ENCODE peak calls at places on chromosomes 2 and 18, in ten cellular contexts. X, V, J, Q, T, U, Y, M, N and D are unnamed samples.

GRCh38 chr2:57954020-57954419 is 92.6 kb upstream of the VRK2 start:
- DNase-seq in J (no peak), N (no peak), Q (no peak), X (no peak), M (no peak), Y (no peak), T (no peak), U (no peak), V (no peak), D (no peak)

GRCh38 chr2:216773072-216773471 is 77.7 kb upstream of the IGFBP5 start:
- DNase-seq in J (no peak), N (no peak), U (no peak), Q (no peak), M (no peak), V (peak; percentile 77), Y (no peak), T (no peak), X (no peak), D (no peak)

GRCh38 chr18:57443716-57444115 is 8.5 kb downstream of the ONECUT2 start:
- DNase-seq in X (no peak), T (no peak), Q (no peak), Y (no peak), M (no peak), J (no peak), V (no peak), U (no peak), N (no peak), D (no peak)

GRCh38 chr2:216081012-216081411 is 597 bp downstream of the PECR start:
- DNase-seq in M (no peak), N (no peak), T (no peak), J (no peak), Y (no peak), U (no peak), V (no peak), Q (no peak), X (no peak), D (no peak)

GRCh38 chr2:28134262-28134812 is 243.8 kb downstream of the BABAM2 start:
- DNase-seq in J (no peak), U (no peak), X (no peak), T (peak; percentile 68), V (no peak), Q (no peak), Y (no peak), N (no peak), M (no peak), D (peak; percentile 81)

GRCh38 chr2:96940026-96940601 is 46.3 kb downstream of the FAM178B start:
- DNase-seq in M (no peak), Y (no peak), U (no peak), Q (no peak), N (no peak), X (no peak), J (no peak), T (no peak), V (no peak), D (no peak)

GRCh38 chr18:78902795-78903435 is 76.7 kb upstream of the SALL3 start:
- DNase-seq in X (no peak), Y (no peak), T (no peak), N (no peak), Q (peak; percentile 33), V (no peak), M (no peak), U (no peak), J (no peak), D (no peak)

GRCh38 chr18:49340446-49340845 is 120.0 kb downstream of the DYM start:
- DNase-seq in M (no peak), X (no peak), N (no peak), U (no peak), T (no peak), J (no peak), Q (no peak), V (no peak), Y (peak; percentile 67), D (no peak)

GRCh38 chr18:9405130-9405529 is 70.2 kb upstream of the RALBP1 start:
- DNase-seq in X (no peak), M (no peak), T (no peak), N (no peak), Q (no peak), V (no peak), J (no peak), U (no peak), Y (no peak), D (no peak)

GRCh38 chr18:9405977-9406376 is 69.3 kb upstream of the RALBP1 start:
- DNase-seq in J (no peak), T (no peak), U (no peak), Y (no peak), X (no peak), N (no peak), V (no peak), Q (no peak), M (no peak), D (no peak)

GRCh38 chr18:9403795-9404564 is 69.4 kb downstream of the TWSG1 start:
- DNase-seq in J (no peak), T (no peak), Q (peak; percentile 78), V (peak; percentile 40), M (no peak), N (no peak), Y (peak; percentile 19), X (no peak), U (no peak), D (no peak)

GRCh38 chr18:9401166-9401565 is 66.6 kb downstream of the TWSG1 start:
- DNase-seq in M (no peak), X (no peak), Y (no peak), Q (no peak), U (no peak), J (no peak), V (no peak), N (no peak), T (no peak), D (no peak)

GRCh38 chr18:9404565-9405060 is 70.0 kb downstream of the TWSG1 start:
- DNase-seq in Y (no peak), M (no peak), U (no peak), J (no peak), Q (no peak), T (no peak), V (no peak), X (no peak), N (no peak), D (no peak)
- H3K4me3 ChIP-seq in Y (no peak overlapping the region), M (no peak overlapping the region), U (no peak overlapping the region), J (no peak overlapping the region), Q (no peak overlapping the region), T (no peak overlapping the region), V (peak overlapping the region; percentile 13), X (no peak overlapping the region), N (no peak overlapping the region), D (peak overlapping the region; percentile 1)

GRCh38 chr2:194314042-194314441 is 1343.0 kb upstream of the SLC39A10 start:
- DNase-seq in Y (no peak), J (no peak), M (no peak), T (no peak), X (no peak), N (no peak), U (no peak), V (no peak), Q (no peak), D (no peak)

GRCh38 chr2:194320520-194320919 is 1336.5 kb upstream of the SLC39A10 start:
- DNase-seq in X (no peak), J (no peak), Q (no peak), V (no peak), M (no peak), N (no peak), Y (no peak), U (no peak), T (no peak), D (no peak)

GRCh38 chr2:194323740-194324139 is 1333.3 kb upstream of the SLC39A10 start:
- DNase-seq in V (no peak), J (no peak), U (no peak), M (no peak), Y (no peak), X (no peak), N (no peak), T (no peak), Q (no peak), D (no peak)

DNA sequence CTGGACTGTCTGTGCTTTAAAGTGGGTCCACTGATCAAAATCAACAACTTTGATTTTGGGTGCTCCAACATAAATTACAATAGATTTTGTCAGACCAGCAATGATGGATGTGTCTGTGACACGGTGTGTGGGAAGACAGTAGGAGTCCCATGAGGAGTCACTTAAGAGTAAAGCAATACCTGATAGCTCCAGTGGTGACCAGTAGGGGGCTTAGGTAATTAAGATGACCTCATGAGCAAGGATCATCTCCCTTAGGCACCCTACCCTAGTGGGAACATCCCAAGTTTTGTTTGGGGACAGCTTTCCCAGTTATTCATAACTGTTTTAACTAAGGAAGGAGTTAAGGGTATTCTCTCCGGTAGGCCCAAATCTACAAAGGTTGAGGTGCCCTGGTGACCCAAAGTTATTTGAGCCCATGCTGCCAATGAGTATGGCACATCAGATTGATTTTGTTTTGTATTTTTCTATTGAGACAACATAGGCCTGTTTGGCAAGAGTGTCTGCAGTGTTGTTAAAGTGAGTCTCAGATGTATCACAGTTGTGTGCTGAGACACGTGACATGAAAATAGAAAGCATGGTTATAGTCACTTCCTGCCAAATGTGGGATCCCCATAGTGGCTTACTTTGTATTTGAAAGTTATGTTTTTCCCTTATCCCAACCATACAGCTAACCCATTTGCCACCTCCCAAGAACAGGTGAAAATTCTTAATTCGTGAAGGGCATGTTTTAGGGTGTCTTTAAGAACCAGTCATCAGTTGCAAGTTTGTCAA is 1337.6 kb upstream of the SLC39A10 start:
- DNase-seq in M (no peak), J (no peak), U (peak; percentile 16), Q (peak; percentile 68), T (no peak), Y (no peak), N (no peak), X (no peak), V (no peak), D (no peak)
- TF ChIP-seq CTCF in M (no peak), J (no peak), U (peak; percentile 69), Q (peak; percentile 76), T (no peak), Y (no peak), N (no peak), X (no peak), V (no peak), D (no peak)

DNA sequence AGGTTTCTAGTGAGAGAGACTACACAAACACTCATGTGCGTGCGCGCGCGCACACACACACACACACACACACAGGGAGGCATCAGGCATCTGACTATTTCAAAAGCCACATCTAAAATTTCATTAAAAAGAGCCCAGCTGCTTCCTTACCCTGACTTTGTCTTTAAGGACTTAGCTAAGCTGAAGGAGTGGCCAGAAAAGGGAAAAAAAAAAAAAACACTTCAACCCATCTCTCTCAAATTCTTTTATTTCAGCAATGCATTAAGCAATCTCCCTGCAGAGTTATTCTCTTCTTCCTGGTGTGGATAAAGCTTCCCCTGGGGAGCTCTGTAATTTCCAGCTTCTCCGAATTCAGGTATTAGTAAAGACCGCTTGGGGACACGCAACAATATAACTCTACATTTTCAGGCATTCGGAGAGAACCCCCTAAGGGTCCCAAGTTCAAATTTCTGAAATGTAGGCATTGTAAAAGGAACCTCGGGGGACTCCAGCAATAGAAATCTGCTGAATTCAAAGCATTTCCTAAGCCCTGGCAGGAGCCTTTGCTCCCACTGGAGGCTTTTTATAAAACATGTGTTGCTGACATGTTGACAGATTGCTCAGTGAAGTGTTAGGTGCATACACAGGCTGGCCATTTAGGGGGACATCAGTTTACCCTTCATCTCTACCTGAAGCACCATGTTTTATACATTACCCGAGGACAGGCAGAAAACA is 66.9 kb downstream of the ZNF521 start:
- DNase-seq in Y (peak; percentile 82), X (no peak), Q (peak; percentile 41), M (no peak), V (peak; percentile 44), J (no peak), N (no peak), T (no peak), U (no peak), D (no peak)
- H3K4me3 ChIP-seq in Y (peak overlapping the region; percentile 16), X (no peak overlapping the region), Q (no peak overlapping the region), M (peak overlapping the region; percentile 4), V (peak overlapping the region; percentile 29), J (no peak overlapping the region), N (no peak overlapping the region), T (no peak overlapping the region), U (no peak overlapping the region), D (no peak overlapping the region)

GRCh38 chr18:21747764-21748693 is 7.4 kb downstream of the MIB1 start:
- DNase-seq in N (no peak), Y (no peak), M (no peak), U (no peak), X (no peak), T (no peak), V (no peak), J (no peak), Q (no peak), D (no peak)

GRCh38 chr18:21743166-21743831 is 2.7 kb downstream of the MIB1 start:
- DNase-seq in T (no peak), M (no peak), U (no peak), V (no peak), X (no peak), N (no peak), Q (no peak), Y (no peak), J (no peak), D (no peak)

GRCh38 chr18:21742323-21742687 is 1.7 kb downstream of the MIB1 start:
- DNase-seq in N (no peak), Q (no peak), U (peak; percentile 19), T (no peak), X (no peak), V (no peak), M (no peak), J (no peak), Y (peak; percentile 47), D (no peak)

GRCh38 chr18:21747268-21747667 is 6.7 kb downstream of the MIB1 start:
- DNase-seq in J (no peak), U (no peak), M (no peak), V (no peak), T (no peak), Y (no peak), N (no peak), X (no peak), Q (no peak), D (no peak)

DNA sequence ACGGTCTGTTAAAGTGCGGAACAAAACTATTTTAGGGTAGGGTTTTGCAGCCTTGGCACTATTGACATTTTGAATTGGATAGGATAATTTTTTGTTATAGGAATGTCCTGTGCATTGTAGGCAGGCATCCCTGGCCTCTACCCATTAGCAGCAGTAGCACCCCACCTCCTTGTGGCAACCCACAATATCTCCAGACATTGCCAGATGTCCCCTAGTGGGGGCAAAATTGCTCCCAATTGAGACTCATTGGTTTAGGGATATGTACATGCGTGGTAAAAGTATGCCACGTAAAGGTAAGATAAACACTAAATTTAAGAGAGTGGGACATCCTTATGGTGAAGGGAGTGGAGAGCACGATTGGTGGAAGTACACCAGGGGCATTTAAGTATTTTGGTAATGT is 4.6 kb downstream of the MIB1 start:
- DNase-seq in U (no peak), J (no peak), M (no peak), X (no peak), T (no peak), V (no peak), Y (no peak), Q (no peak), N (no peak), D (no peak)
- TF ChIP-seq CTCF in U (peak; percentile 52), J (no peak), M (no peak), X (no peak), T (no peak), V (no peak), Y (no peak), Q (peak; percentile 37), N (no peak), D (no peak)